ENCODE peak calls at places on chromosomes 1 and 21, in six cellular contexts. K is activated effector memory CD4-positive, alpha-beta T cell treated with anti-CD3 and anti-CD28 coated beads, Interleukin-2, amount 50 U/mL, for 16 hours; I is lower lobe of right lung; Y is GM20000; L is NCI-H446; W is GM03348. O is an unnamed sample.

GRCh38 chr1:241871031-241871430 is 23.0 kb downstream of the EXO1 start:
- DNase-seq in W (no peak), Y (no peak), I (no peak), K (no peak), L (no peak), O (no peak)

GRCh38 chr1:161200421-161200991 is 1.7 kb upstream of the ADAMTS4 start:
- DNase-seq in I (no peak), K (no peak), Y (no peak), L (no peak), W (no peak), O (no peak)

GRCh38 chr1:93154898-93155297 is 25.3 kb downstream of the TMED5 start:
- DNase-seq in W (no peak), L (no peak), K (no peak), I (no peak), Y (no peak), O (no peak)

GRCh38 chr1:56477164-56478111 is 101.9 kb downstream of the PLPP3 start:
- DNase-seq in Y (peak), K (no peak), W (peak), I (peak), L (no peak), O (no peak)

GRCh38 chr1:111847519-111847918 is 91.8 kb downstream of the DDX20 start:
- DNase-seq in L (peak), W (no peak), I (no peak), Y (no peak), K (no peak), O (no peak)

GRCh38 chr1:224238756-224239155 is 55.7 kb downstream of the DEGS1 start:
- DNase-seq in K (no peak), I (no peak), W (no peak), L (no peak), Y (no peak), O (no peak)

GRCh38 chr1:16237343-16237830 is 404 bp upstream of the CPLANE2 start:
- DNase-seq in Y (peak), I (no peak), L (no peak), W (no peak), K (no peak), O (peak)

GRCh38 chr1:183597656-183598055 is 7.4 kb upstream of the NCF2 start:
- DNase-seq in L (no peak), Y (no peak), K (no peak), W (peak), I (no peak), O (no peak)

GRCh38 chr1:41411229-41411628 is 50.0 kb downstream of the FOXO6 start:
- DNase-seq in L (no peak), Y (no peak), W (no peak), K (no peak), I (no peak), O (no peak)

GRCh38 chr1:178875936-178876335 is 5.1 kb upstream of the ANGPTL1 start:
- DNase-seq in Y (no peak), I (no peak), L (no peak), W (no peak), K (no peak), O (no peak)

GRCh38 chr1:109906160-109906838 is 4.3 kb upstream of the CSF1 start:
- DNase-seq in W (no peak), Y (peak), L (no peak), K (peak), I (no peak), O (no peak)

GRCh38 chr1:12549106-12549459 is 68.9 kb downstream of the DHRS3 start:
- DNase-seq in Y (no peak), K (peak), L (no peak), I (peak), W (peak), O (no peak)

GRCh38 chr1:198408716-198409115 is 131.8 kb downstream of the ATP6V1G3 start:
- DNase-seq in W (no peak), L (peak), K (no peak), Y (no peak), I (no peak), O (no peak)

GRCh38 chr1:110555807-110556470 is 37.0 kb upstream of the KCNA10 start:
- DNase-seq in Y (no peak), K (no peak), W (no peak), I (no peak), L (peak), O (no peak)

GRCh38 chr1:66294692-66295384 is 239.1 kb upstream of the SGIP1 start:
- DNase-seq in K (no peak), L (no peak), I (no peak), W (peak), Y (no peak), O (no peak)

GRCh38 chr21:45427331-45428271 is 22.6 kb downstream of the COL18A1 start:
- DNase-seq in I (no peak), L (no peak), W (peak), K (no peak), Y (no peak), O (peak)

GRCh38 chr1:85464497-85465098 is 361 bp downstream of the DDAH1 start:
- DNase-seq in I (peak), W (peak), L (peak), Y (peak), K (peak), O (peak)

GRCh38 chr21:27419153-27419552 is 452.3 kb upstream of the ADAMTS5 start:
- DNase-seq in W (no peak), K (no peak), Y (no peak), L (no peak), I (no peak), O (no peak)

GRCh38 chr1:161074676-161075368 is 5.1 kb upstream of the ARHGAP30 start:
- DNase-seq in L (no peak), W (no peak), I (no peak), Y (no peak), K (no peak), O (no peak)

GRCh38 chr1:201361652-201362504 is 15.6 kb downstream of the TNNT2 start:
- DNase-seq in Y (peak), I (peak), L (peak), W (peak), K (no peak), O (peak)

GRCh38 chr1:193988885-193989284 is 802.5 kb upstream of the B3GALT2 start:
- DNase-seq in L (no peak), W (no peak), Y (no peak), I (no peak), K (no peak), O (no peak)

GRCh38 chr1:164058192-164058591 is 500.8 kb upstream of the PBX1 start:
- DNase-seq in K (no peak), W (no peak), L (no peak), I (no peak), Y (no peak), O (peak)

GRCh38 chr21:15706686-15707085 is 23.1 kb upstream of the USP25 start:
- DNase-seq in Y (no peak), K (no peak), W (peak), I (no peak), L (no peak), O (peak)

GRCh38 chr1:167057297-167057688 is 32.9 kb downstream of the GPA33 start:
- DNase-seq in I (no peak), W (no peak), Y (peak), L (peak), K (no peak), O (peak)

GRCh38 chr1:53108646-53109580 is 33.5 kb downstream of the SLC1A7 start:
- DNase-seq in K (no peak), Y (no peak), W (peak), I (no peak), L (no peak), O (no peak)

GRCh38 chr1:28112388-28113311 is 24.2 kb upstream of the EYA3 start:
- DNase-seq in W (peak), K (no peak), Y (peak), I (peak), L (no peak), O (peak)